ENCODE peak calls at places on chromosomes 6 and 20, in four cellular contexts. S, Q, H and D are unnamed samples.

GRCh38 chr6:52937908-52938307 is 28.4 kb upstream of the GSTA3 start:
- DNase-seq in S (no peak), Q (no peak), H (no peak), D (no peak)

GRCh38 chr20:51650685-51651134 is 108.2 kb upstream of the NFATC2 start:
- DNase-seq in S (peak; percentile 60), Q (no peak), H (no peak), D (no peak)

GRCh38 chr6:113184291-113184690 is 672.9 kb upstream of the MARCKS start:
- DNase-seq in S (peak; percentile 43), Q (no peak), H (no peak), D (no peak)

GRCh38 chr6:12288844-12289654 is 1.1 kb upstream of the EDN1 start:
- DNase-seq in S (peak; percentile 61), Q (peak; percentile 75), H (peak; percentile 70), D (peak; percentile 81)

GRCh38 chr20:11229772-11230171 is 556.0 kb upstream of the JAG1 start:
- DNase-seq in S (peak; percentile 93), Q (no peak), H (no peak), D (no peak)

GRCh38 chr6:132298344-132298949 is 102.8 kb downstream of the MOXD1 start:
- DNase-seq in S (peak; percentile 70), Q (peak; percentile 2), H (peak; percentile 33), D (peak; percentile 81)

GRCh38 chr6:129744201-129744879 is 34.4 kb upstream of the ARHGAP18 start:
- DNase-seq in S (peak; percentile 93), Q (no peak), H (no peak), D (no peak)

GRCh38 chr6:154352898-154353585 is 3.6 kb downstream of the IPCEF1 start:
- DNase-seq in S (no peak), Q (no peak), H (no peak), D (no peak)

GRCh38 chr6:34928220-34928619 is 39.2 kb downstream of the ANKS1A start:
- DNase-seq in S (no peak), Q (no peak), H (no peak), D (peak; percentile 34)

GRCh38 chr20:2946988-2947961 is 74.0 kb downstream of the PTPRA start:
- DNase-seq in S (peak; percentile 83), Q (no peak), H (no peak), D (no peak)

GRCh38 chr6:56961151-56961550 is 6.2 kb downstream of the BEND6 start:
- DNase-seq in S (no peak), Q (no peak), H (no peak), D (no peak)

GRCh38 chr20:40739841-40740240 is 50.8 kb upstream of the MAFB start:
- DNase-seq in S (no peak), Q (no peak), H (no peak), D (no peak)

GRCh38 chr6:109241199-109241598 is 141.1 kb downstream of the CD164 start:
- DNase-seq in S (peak; percentile 27), Q (no peak), H (no peak), D (no peak)

GRCh38 chr6:30883476-30883742 is 910 bp upstream of the DDR1 start:
- DNase-seq in S (no peak), Q (no peak), H (no peak), D (peak; percentile 48)

GRCh38 chr6:41427642-41428401 is 92.4 kb downstream of the NCR2 start:
- DNase-seq in S (no peak), Q (peak; percentile 71), H (peak; percentile 82), D (no peak)

GRCh38 chr6:9851541-9852380 is 563.1 kb downstream of the TFAP2A start:
- DNase-seq in S (no peak), Q (no peak), H (peak; percentile 88), D (peak; percentile 42)

GRCh38 chr6:56399672-56400263 is 152.4 kb upstream of the COL21A1 start:
- DNase-seq in S (no peak), Q (no peak), H (no peak), D (no peak)

GRCh38 chr6:89745728-89746127 is 73.9 kb downstream of the MDN1 start:
- DNase-seq in S (peak; percentile 70), Q (no peak), H (no peak), D (no peak)

GRCh38 chr6:12523726-12524125 is 192.8 kb upstream of the PHACTR1 start:
- DNase-seq in S (no peak), Q (no peak), H (no peak), D (no peak)

GRCh38 chr6:17485181-17485580 is 91.8 kb downstream of the CAP2 start:
- DNase-seq in S (no peak), Q (no peak), H (no peak), D (no peak)

GRCh38 chr6:107488875-107489635 is 862 bp upstream of the SOBP start:
- DNase-seq in S (peak; percentile 37), Q (peak; percentile 82), H (peak; percentile 76), D (peak; percentile 67)

GRCh38 chr6:15994814-15995459 is 133.9 kb upstream of the MYLIP start:
- DNase-seq in S (no peak), Q (no peak), H (no peak), D (no peak)

GRCh38 chr20:58225490-58226200 is 2.8 kb downstream of the ANKRD60 start:
- DNase-seq in S (no peak), Q (no peak), H (no peak), D (no peak)

GRCh38 chr20:58229198-58229802 is 847 bp upstream of the ANKRD60 start:
- DNase-seq in S (peak; percentile 17), Q (no peak), H (peak; percentile 68), D (no peak)

GRCh38 chr20:58227391-58228102 is 906 bp downstream of the ANKRD60 start:
- DNase-seq in S (no peak), Q (no peak), H (no peak), D (no peak)

GRCh38 chr20:58228103-58228483 is 360 bp downstream of the ANKRD60 start:
- DNase-seq in S (peak; percentile 19), Q (no peak), H (no peak), D (no peak)

DNA sequence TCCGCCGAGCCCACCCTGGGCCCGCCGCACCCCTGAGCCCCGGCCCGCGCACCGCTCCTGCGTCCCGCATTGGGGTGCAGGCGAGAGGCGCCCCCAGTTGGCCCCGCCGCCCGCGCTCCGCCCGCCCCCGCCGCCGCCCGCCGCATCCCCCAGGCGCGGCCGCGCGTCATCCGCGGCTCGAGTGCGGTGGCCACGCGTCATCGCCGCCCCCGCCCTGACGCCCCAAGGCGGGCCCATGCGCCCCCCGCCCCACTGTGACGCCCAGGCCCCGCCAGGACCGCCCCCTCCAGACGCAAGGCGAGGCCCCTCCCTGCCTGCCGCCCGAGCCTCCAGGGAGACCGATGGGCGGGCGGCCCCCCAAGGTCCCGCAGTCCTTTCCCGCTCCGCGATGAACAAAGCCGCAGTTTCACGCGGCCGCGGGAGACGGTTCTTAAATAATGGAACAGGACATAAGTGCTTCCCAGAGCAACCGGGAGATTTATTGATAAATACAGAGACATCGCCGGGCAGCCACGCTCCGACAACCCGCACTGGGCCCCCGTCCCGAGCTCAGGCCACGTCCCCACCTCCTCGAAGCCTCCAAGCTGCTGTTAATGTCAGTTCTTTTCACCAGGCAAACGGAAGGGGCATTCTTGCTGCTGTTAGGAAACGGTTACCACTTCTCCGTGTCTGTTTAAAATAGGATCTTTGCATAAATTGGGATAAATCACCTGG is at the start of gene ANKRD60:
- DNase-seq in S (peak; percentile 46), Q (peak; percentile 92), H (peak; percentile 71), D (no peak)
- H3K9ac ChIP-seq in S (no peak within 1 kb of the TSS), Q (no peak within 1 kb of the TSS), H (peak within 1 kb of the TSS; percentile 69), D (no peak within 1 kb of the TSS)

GRCh38 chr6:22108199-22108598 is 188.6 kb downstream of the PRL start:
- DNase-seq in S (peak; percentile 27), Q (no peak), H (no peak), D (no peak)
- H3K27ac ChIP-seq in S (no peak overlapping the region), Q (no peak overlapping the region), H (no peak overlapping the region), D (no peak overlapping the region)

DNA sequence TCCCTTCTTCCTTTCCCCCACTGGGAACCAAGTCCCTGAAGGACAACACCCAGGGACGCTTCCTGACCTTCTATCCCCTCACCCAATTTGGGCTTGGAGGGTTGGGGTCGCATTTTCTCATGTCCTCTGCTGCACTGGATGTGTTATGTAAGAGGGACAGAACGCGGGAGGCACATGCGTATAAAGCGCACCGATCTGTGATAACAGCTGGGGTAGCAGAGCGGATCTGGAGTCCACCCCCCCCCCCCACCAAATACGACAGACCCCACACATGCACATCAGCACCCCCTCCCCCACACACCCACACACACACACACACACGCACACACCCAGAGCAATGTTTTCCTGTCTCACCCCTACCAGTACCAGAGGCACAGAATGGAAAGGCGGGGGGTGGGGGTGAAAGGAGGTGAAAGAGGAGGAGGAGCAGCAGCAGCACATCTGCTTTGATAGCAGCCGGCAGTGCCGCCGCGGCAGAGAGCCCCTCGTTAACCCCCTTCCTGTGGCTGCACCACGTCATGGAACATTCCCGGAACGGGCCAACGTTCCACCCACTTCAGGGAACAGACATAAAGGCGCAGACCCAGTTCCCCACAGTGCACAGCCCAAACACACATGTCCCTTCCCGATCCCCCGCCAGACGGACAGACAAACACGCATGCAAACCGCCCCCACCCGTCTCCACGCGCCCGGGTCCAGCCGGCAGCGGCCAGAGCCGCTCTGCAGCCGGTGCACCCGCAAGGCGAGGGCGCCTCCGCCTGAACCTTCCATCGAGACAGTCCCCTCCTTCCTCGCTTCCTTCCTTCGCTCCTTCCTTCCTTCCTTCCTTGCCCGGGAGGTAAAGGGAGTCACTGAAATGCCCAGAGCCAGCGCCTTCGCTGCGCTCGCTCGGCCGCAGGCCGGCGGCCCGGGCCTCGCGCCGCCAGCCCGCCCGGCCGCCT is 580 bp downstream of the HIVEP2 start:
- DNase-seq in S (peak; percentile 94), Q (peak; percentile 83), H (peak; percentile 73), D (peak; percentile 47)
- H2AFZ ChIP-seq in S (peak overlapping the region; percentile 10), Q (peak overlapping the region; percentile 72), H (no peak overlapping the region), D (peak overlapping the region; percentile 90)

DNA sequence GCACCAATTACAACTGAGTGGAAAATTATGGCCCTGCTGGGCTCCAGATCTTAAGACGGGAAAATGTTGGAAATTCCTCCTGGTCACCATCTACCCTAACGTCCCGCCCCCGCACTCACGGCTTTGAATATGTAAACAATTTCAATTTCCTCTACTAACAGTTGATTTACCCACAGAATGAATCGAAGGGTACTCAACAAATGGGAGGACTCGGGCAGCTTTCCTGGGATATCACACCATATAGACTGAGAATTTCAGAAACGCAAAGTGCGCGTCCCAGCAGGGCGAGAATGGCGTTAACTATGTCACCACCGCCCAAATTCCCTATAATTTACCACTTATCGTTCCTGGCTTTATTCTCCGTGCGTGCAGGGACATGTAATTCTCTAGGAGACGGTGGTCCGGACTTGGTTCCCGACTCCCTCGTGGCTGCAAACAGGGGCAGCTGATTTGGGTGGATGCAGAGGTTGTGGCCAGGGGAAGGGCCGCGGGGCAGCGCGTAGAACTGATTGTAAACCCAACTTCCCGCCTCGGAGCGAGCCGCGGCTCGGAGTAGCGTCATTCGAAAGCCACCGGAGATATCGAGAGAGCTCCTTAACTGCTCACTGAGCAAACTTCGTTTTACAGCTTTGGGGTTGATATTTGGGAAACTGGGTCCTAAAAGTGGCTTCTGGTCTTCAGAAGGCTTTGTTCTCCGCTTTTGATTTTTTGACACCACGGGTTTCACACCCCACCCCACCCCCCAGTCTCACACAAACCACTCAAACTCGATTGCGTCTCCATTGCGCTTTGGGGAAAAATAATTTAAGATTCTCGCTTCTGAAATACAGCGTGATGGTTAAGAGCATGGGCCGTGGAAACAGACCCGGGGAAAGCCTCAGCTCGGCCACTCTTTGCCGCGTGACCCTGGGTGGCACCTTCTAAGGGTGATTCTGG is 17.6 kb upstream of the ZSCAN9 start:
- DNase-seq in S (peak; percentile 38), Q (peak; percentile 42), H (peak; percentile 75), D (no peak)
- H3K9ac ChIP-seq in S (no peak overlapping the region), Q (no peak overlapping the region), H (peak overlapping the region; percentile 39), D (no peak overlapping the region)

GRCh38 chr6:134363323-134364039 is 45.6 kb upstream of the SGK1 start:
- DNase-seq in S (peak; percentile 48), Q (no peak), H (no peak), D (no peak)
- H3K27ac ChIP-seq in S (no peak overlapping the region), Q (peak overlapping the region; percentile 87), H (no peak overlapping the region), D (no peak overlapping the region)